ENCODE peak calls at places on chromosomes 5 and 9, in five cellular contexts. O is psoas muscle, T is Calu3, B is iris pigment epithelial cell, S is right cardiac atrium. Y is an unnamed sample.

GRCh38 chr5:89769975-89770374 is 639.6 kb downstream of the CETN3 start:
- DNase-seq in O (no peak), T (no peak), B (peak), S (no peak), Y (peak)

GRCh38 chr9:72185561-72185960 is 36.3 kb downstream of the GDA start:
- DNase-seq in O (no peak), T (no peak), B (no peak), S (no peak), Y (no peak)

GRCh38 chr9:76438841-76439588 is 20.0 kb upstream of the GCNT1 start:
- DNase-seq in O (no peak), T (no peak), B (no peak), S (no peak), Y (no peak)

GRCh38 chr5:54902817-54903473 is 82.4 kb downstream of the ESM1 start:
- DNase-seq in O (no peak), T (no peak), B (peak), S (no peak), Y (peak)

GRCh38 chr5:124617787-124618186 is 128.7 kb downstream of the ZNF608 start:
- DNase-seq in O (no peak), T (no peak), B (no peak), S (no peak), Y (no peak)

GRCh38 chr5:140383300-140383699 is 18.3 kb upstream of the ANKHD1 start:
- DNase-seq in O (no peak), T (no peak), B (peak), S (no peak), Y (no peak)

GRCh38 chr9:16671591-16672137 is 198.8 kb downstream of the BNC2 start:
- DNase-seq in O (no peak), T (no peak), B (peak), S (no peak), Y (peak)

GRCh38 chr9:116377179-116377790 is 223.7 kb downstream of the PAPPA start:
- DNase-seq in O (no peak), T (no peak), B (peak), S (no peak), Y (peak)

GRCh38 chr9:96618209-96619108 is 1.2 kb downstream of the CDC14B start:
- DNase-seq in O (peak), T (peak), B (peak), S (peak), Y (peak)

GRCh38 chr9:121310571-121310970 is 42.6 kb downstream of the GSN start:
- DNase-seq in O (peak), T (no peak), B (no peak), S (peak), Y (no peak)

GRCh38 chr9:137550958-137551655 is 572 bp upstream of the MRPL41 start:
- DNase-seq in O (peak), T (peak), B (no peak), S (no peak), Y (peak)

GRCh38 chr5:143106175-143106574 is 297.3 kb downstream of the NR3C1 start:
- DNase-seq in O (peak), T (peak), B (no peak), S (no peak), Y (peak)

GRCh38 chr9:110784309-110784708 is 115.7 kb downstream of the MUSK start:
- DNase-seq in O (no peak), T (no peak), B (no peak), S (no peak), Y (no peak)

GRCh38 chr5:43616535-43616934 is 13.6 kb downstream of the NNT start:
- DNase-seq in O (no peak), T (no peak), B (peak), S (no peak), Y (no peak)

GRCh38 chr5:38905516-38905915 is 59.7 kb downstream of the OSMR start:
- DNase-seq in O (no peak), T (no peak), B (peak), S (no peak), Y (no peak)

GRCh38 chr9:94740191-94740874 is 13.8 kb downstream of the AOPEP start:
- DNase-seq in O (no peak), T (no peak), B (no peak), S (no peak), Y (no peak)

GRCh38 chr5:173123416-173123815 is 20.9 kb upstream of the BNIP1 start:
- DNase-seq in O (no peak), T (no peak), B (peak), S (no peak), Y (no peak)

GRCh38 chr5:142667808-142668207 is 18.1 kb downstream of the FGF1 start:
- DNase-seq in O (no peak), T (no peak), B (no peak), S (no peak), Y (no peak)

GRCh38 chr5:120605325-120606079 is 141.4 kb downstream of the PRR16 start:
- DNase-seq in O (no peak), T (no peak), B (peak), S (peak), Y (no peak)

GRCh38 chr5:121968910-121969607 is 7.3 kb downstream of the SRFBP1 start:
- DNase-seq in O (no peak), T (peak), B (peak), S (no peak), Y (peak)

GRCh38 chr5:75844301-75844700 is 127.1 kb upstream of the POC5 start:
- DNase-seq in O (no peak), T (no peak), B (no peak), S (no peak), Y (no peak)

GRCh38 chr9:82148849-82149544 is 160.4 kb downstream of the SPATA31D1 start:
- DNase-seq in O (no peak), T (no peak), B (peak), S (no peak), Y (no peak)

GRCh38 chr5:97877578-97877977 is 694.5 kb upstream of the RIOK2 start:
- DNase-seq in O (no peak), T (no peak), B (no peak), S (no peak), Y (no peak)

GRCh38 chr9:21782207-21782606 is 20.2 kb upstream of the MTAP start:
- DNase-seq in O (no peak), T (peak), B (no peak), S (no peak), Y (no peak)